ENCODE peak calls at places on chromosomes 12 and 14, in six cellular contexts. H is astrocyte of the spinal cord, Y is sigmoid colon, M is Panc1, K is lung, B is transverse colon. J is an unnamed sample.
A peak's percentile ranks its signal among the peaks of the same experiment; 100 is the strongest.

GRCh38 chr14:75294649-75295033 is 16.0 kb downstream of the FOS start:
- DNase-seq in H (no peak), Y (peak; percentile 75), M (no peak), K (no peak), B (no peak), J (no peak)

GRCh38 chr14:106579084-106579483 is 1052.7 kb downstream of the TMEM121 start:
- DNase-seq in H (no peak), Y (no peak), M (no peak), K (no peak), B (no peak), J (no peak)

GRCh38 chr14:34043627-34044372 is 92.9 kb upstream of the EGLN3 start:
- DNase-seq in H (no peak), Y (no peak), M (no peak), K (no peak), B (no peak), J (no peak)

GRCh38 chr12:58169826-58170225 is 228.5 kb downstream of the ATP23 start:
- DNase-seq in H (no peak), Y (no peak), M (no peak), K (no peak), B (no peak), J (no peak)

GRCh38 chr14:42192659-42193425 is 586.2 kb downstream of the LRFN5 start:
- DNase-seq in H (peak; percentile 94), Y (no peak), M (peak; percentile 81), K (no peak), B (no peak), J (no peak)

GRCh38 chr14:73491256-73491976 is 683 bp downstream of the RIOX1 start:
- DNase-seq in H (peak; percentile 73), Y (peak; percentile 83), M (no peak), K (peak; percentile 66), B (peak; percentile 79), J (no peak)

GRCh38 chr12:110998971-110999370 is 78.6 kb upstream of the MYL2 start:
- DNase-seq in H (no peak), Y (no peak), M (no peak), K (no peak), B (no peak), J (no peak)

GRCh38 chr14:102516531-102517411 is 7.2 kb upstream of the ANKRD9 start:
- DNase-seq in H (peak; percentile 21), Y (peak; percentile 78), M (no peak), K (no peak), B (peak; percentile 76), J (peak; percentile 74)

GRCh38 chr14:23078692-23079116 is 16.2 kb downstream of the ACIN1 start:
- DNase-seq in H (peak; percentile 91), Y (peak; percentile 92), M (peak; percentile 68), K (peak; percentile 74), B (peak; percentile 69), J (peak; percentile 84)

GRCh38 chr14:99148131-99148530 is 123.9 kb downstream of the BCL11B start:
- DNase-seq in H (no peak), Y (peak; percentile 60), M (no peak), K (no peak), B (no peak), J (no peak)

GRCh38 chr14:76546426-76547221 is 170.7 kb downstream of the ESRRB start:
- DNase-seq in H (no peak), Y (no peak), M (peak; percentile 5), K (no peak), B (no peak), J (no peak)

GRCh38 chr14:23539209-23539866 is 12.2 kb downstream of the ZFHX2 start:
- DNase-seq in H (peak; percentile 31), Y (no peak), M (no peak), K (no peak), B (no peak), J (no peak)

GRCh38 chr14:92475451-92476187 is 38.0 kb upstream of the RIN3 start:
- DNase-seq in H (no peak), Y (peak; percentile 84), M (no peak), K (peak; percentile 52), B (peak; percentile 30), J (peak; percentile 78)

GRCh38 chr12:58765653-58766554 is 154.4 kb downstream of the LRIG3 start:
- DNase-seq in H (peak; percentile 45), Y (no peak), M (no peak), K (no peak), B (no peak), J (no peak)

GRCh38 chr12:67750528-67751183 is 102.1 kb downstream of the DYRK2 start:
- DNase-seq in H (no peak), Y (no peak), M (no peak), K (no peak), B (no peak), J (no peak)

GRCh38 chr12:4421590-4422031 is 24.0 kb downstream of the FGF6 start:
- DNase-seq in H (peak; percentile 43), Y (no peak), M (peak; percentile 12), K (no peak), B (no peak), J (no peak)

GRCh38 chr12:122336015-122336946 is 70.0 kb upstream of the VPS33A start:
- DNase-seq in H (peak; percentile 26), Y (no peak), M (no peak), K (no peak), B (peak; percentile 22), J (no peak)

GRCh38 chr12:47741340-47741703 is 16.0 kb upstream of the ENDOU start:
- DNase-seq in H (peak; percentile 38), Y (peak; percentile 90), M (no peak), K (peak; percentile 64), B (peak; percentile 89), J (no peak)

GRCh38 chr14:54356172-54356571 is 40.6 kb upstream of the CDKN3 start:
- DNase-seq in H (peak; percentile 65), Y (no peak), M (no peak), K (no peak), B (no peak), J (no peak)

GRCh38 chr14:70086685-70087379 is 101.9 kb downstream of the SLC8A3 start:
- DNase-seq in H (peak; percentile 50), Y (no peak), M (no peak), K (no peak), B (peak; percentile 11), J (no peak)

GRCh38 chr12:58583541-58583940 is 336.8 kb downstream of the LRIG3 start:
- DNase-seq in H (no peak), Y (no peak), M (no peak), K (no peak), B (no peak), J (no peak)

GRCh38 chr12:32254260-32254659 is 145.1 kb upstream of the FGD4 start:
- DNase-seq in H (no peak), Y (no peak), M (no peak), K (no peak), B (no peak), J (no peak)

GRCh38 chr12:104263026-104263425 is 40.5 kb upstream of the EID3 start:
- DNase-seq in H (no peak), Y (no peak), M (no peak), K (no peak), B (no peak), J (no peak)

GRCh38 chr12:11730299-11731041 is 81.0 kb downstream of the ETV6 start:
- DNase-seq in H (no peak), Y (no peak), M (no peak), K (peak; percentile 71), B (peak; percentile 75), J (no peak)
- H3K4me3 ChIP-seq in H (no peak overlapping the region), Y (no peak overlapping the region), M (no peak overlapping the region), K (no peak overlapping the region), B (no peak overlapping the region), J (no peak overlapping the region)

GRCh38 chr14:36771256-36771655 is 109.6 kb downstream of the PAX9 start:
- DNase-seq in H (no peak), Y (no peak), M (no peak), K (no peak), B (peak; percentile 10), J (no peak)

GRCh38 chr14:36767603-36768281 is 106.1 kb downstream of the PAX9 start:
- DNase-seq in H (peak; percentile 3), Y (no peak), M (no peak), K (no peak), B (no peak), J (no peak)

GRCh38 chr14:36768638-36769337 is 107.1 kb downstream of the PAX9 start:
- DNase-seq in H (no peak), Y (no peak), M (no peak), K (no peak), B (no peak), J (no peak)

GRCh38 chr14:36773558-36773957 is 111.9 kb downstream of the PAX9 start:
- DNase-seq in H (peak; percentile 12), Y (no peak), M (no peak), K (no peak), B (no peak), J (no peak)

DNA sequence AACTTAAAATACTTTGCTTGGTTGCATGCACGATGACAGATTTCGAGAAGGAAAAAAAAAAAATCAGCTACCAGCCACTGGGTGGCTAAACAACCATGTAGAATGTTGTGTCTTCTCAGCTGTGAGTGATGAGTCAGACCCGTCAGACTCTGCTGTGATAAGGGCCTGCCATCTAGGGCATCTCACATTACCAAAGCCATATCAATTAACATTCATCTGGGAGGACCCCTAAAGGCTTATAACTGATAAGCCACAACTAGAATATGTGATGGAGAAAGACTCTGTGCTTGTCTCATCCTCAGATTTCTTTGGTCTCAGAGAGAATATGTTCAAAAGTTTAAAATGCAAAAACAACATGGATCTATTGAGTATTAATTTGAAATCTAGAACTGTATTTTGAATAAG is 111.5 kb downstream of the PAX9 start:
- DNase-seq in H (peak; percentile 5), Y (no peak), M (no peak), K (no peak), B (no peak), J (no peak)
- TF ChIP-seq CTCF in H (no peak), Y (no peak), M (no peak), K (no peak), B (no peak), J (no peak)

GRCh38 chr12:54017845-54018607 is 9.2 kb downstream of the HOXC8 start:
- DNase-seq in H (peak; percentile 93), Y (no peak), M (peak; percentile 89), K (no peak), B (peak; percentile 63), J (no peak)

GRCh38 chr12:54017027-54017788 is 8.4 kb downstream of the HOXC8 start:
- DNase-seq in H (no peak), Y (no peak), M (no peak), K (no peak), B (no peak), J (no peak)

GRCh38 chr12:54015210-54015931 is 6.6 kb downstream of the HOXC8 start:
- DNase-seq in H (no peak), Y (no peak), M (no peak), K (no peak), B (no peak), J (no peak)

GRCh38 chr12:54016051-54016450 is 7.3 kb downstream of the HOXC8 start:
- DNase-seq in H (no peak), Y (no peak), M (no peak), K (no peak), B (no peak), J (no peak)

DNA sequence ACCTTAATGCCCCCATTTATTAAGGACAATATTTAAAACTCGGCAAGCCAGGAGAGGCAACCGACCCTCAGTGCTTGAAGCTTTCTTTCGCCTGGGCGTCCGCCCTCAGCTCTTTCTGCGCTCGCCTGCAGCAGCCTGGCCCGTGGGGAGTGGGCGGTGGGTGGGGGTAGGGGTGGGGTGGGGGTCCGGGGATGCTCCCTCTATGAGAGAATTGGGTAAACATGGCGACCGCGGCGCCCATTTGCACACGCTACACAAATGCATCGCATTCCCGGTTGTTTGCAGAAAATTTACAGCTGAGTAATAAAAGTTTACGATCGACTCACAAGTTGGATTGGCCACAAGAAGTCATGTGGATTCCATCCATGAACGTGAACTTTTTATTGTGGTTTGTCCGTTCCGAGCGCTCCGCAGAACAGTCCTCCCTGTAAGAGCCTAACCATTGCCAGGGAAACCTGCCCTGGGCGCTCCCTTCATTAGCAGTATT is 7.7 kb downstream of the HOXC8 start:
- DNase-seq in H (peak; percentile 82), Y (no peak), M (no peak), K (no peak), B (no peak), J (no peak)
- H3K4me3 ChIP-seq in H (peak overlapping the region; percentile 64), Y (no peak overlapping the region), M (peak overlapping the region; percentile 72), K (no peak overlapping the region), B (no peak overlapping the region), J (peak overlapping the region; percentile 71)

GRCh38 chr14:71403673-71404072 is 496.4 kb downstream of the PCNX1 start:
- DNase-seq in H (peak; percentile 36), Y (no peak), M (no peak), K (no peak), B (peak; percentile 14), J (no peak)
- TF ChIP-seq CTCF in H (peak; percentile 9), Y (no peak), M (peak; percentile 12), K (no peak), B (peak; percentile 16), J (no peak)

J was measured in coronary artery.